ENCODE peak calls at places on chromosome 10, in five cellular contexts. One of them, this sample, is unnamed. For H3K79me2, the result is how much of the 10 kb centered on the place peaks cover.

GRCh38 chr10:30639946-30640786 is 10.6 kb upstream of the LYZL2 start:
- DNase-seq in MM.1S: peak
- DNase-seq in GM23248: peak
- DNase-seq in GM23338: peak
- DNase-seq in fibroblast of lung: peak
- DNase-seq in this sample: peak

GRCh38 chr10:128268015-128268722 is 141.9 kb upstream of the MKI67 start:
- DNase-seq in MM.1S: peak
- DNase-seq in GM23248: peak
- DNase-seq in GM23338: peak
- DNase-seq in fibroblast of lung: peak
- DNase-seq in this sample: peak

GRCh38 chr10:8060010-8060703 is 5.7 kb downstream of the GATA3 start:
- DNase-seq in MM.1S: peak
- DNase-seq in GM23248: peak
- DNase-seq in GM23338: peak
- DNase-seq in fibroblast of lung: no peak
- DNase-seq in this sample: peak

GRCh38 chr10:3324572-3324971 is 152.0 kb upstream of the PITRM1 start:
- DNase-seq in MM.1S: no peak
- DNase-seq in GM23248: peak
- DNase-seq in GM23338: no peak
- DNase-seq in fibroblast of lung: no peak
- DNase-seq in this sample: no peak

GRCh38 chr10:97539523-97540200 is 32.9 kb upstream of the ANKRD2 start:
- DNase-seq in MM.1S: no peak
- DNase-seq in GM23248: peak
- DNase-seq in GM23338: peak
- DNase-seq in fibroblast of lung: peak
- DNase-seq in this sample: no peak

GRCh38 chr10:88080213-88080612 is 216.8 kb downstream of the PTEN start:
- DNase-seq in MM.1S: peak
- DNase-seq in GM23248: peak
- DNase-seq in GM23338: peak
- DNase-seq in fibroblast of lung: peak
- DNase-seq in this sample: peak

GRCh38 chr10:93071674-93072224 is 1.9 kb upstream of the CYP26A1 start:
- DNase-seq in MM.1S: peak
- DNase-seq in GM23248: peak
- DNase-seq in GM23338: peak
- DNase-seq in fibroblast of lung: no peak
- DNase-seq in this sample: no peak

GRCh38 chr10:26840938-26841732 is 19.6 kb downstream of the ABI1 start:
- DNase-seq in MM.1S: peak
- DNase-seq in GM23248: no peak
- DNase-seq in GM23338: no peak
- DNase-seq in fibroblast of lung: no peak
- DNase-seq in this sample: no peak

GRCh38 chr10:109205929-109206585 is 717.3 kb downstream of the XPNPEP1 start:
- DNase-seq in MM.1S: no peak
- DNase-seq in GM23248: peak
- DNase-seq in GM23338: no peak
- DNase-seq in fibroblast of lung: peak
- DNase-seq in this sample: no peak

GRCh38 chr10:113047605-113047962 is 97.5 kb downstream of the TCF7L2 start:
- DNase-seq in MM.1S: no peak
- DNase-seq in GM23248: no peak
- DNase-seq in GM23338: no peak
- DNase-seq in fibroblast of lung: peak
- DNase-seq in this sample: no peak
- H3K79me2 ChIP-seq in MM.1S: under half
- H3K79me2 ChIP-seq in GM23248: half or more
- H3K79me2 ChIP-seq in GM23338: half or more
- H3K79me2 ChIP-seq in fibroblast of lung: under half
- H3K79me2 ChIP-seq in this sample: under half

DNA sequence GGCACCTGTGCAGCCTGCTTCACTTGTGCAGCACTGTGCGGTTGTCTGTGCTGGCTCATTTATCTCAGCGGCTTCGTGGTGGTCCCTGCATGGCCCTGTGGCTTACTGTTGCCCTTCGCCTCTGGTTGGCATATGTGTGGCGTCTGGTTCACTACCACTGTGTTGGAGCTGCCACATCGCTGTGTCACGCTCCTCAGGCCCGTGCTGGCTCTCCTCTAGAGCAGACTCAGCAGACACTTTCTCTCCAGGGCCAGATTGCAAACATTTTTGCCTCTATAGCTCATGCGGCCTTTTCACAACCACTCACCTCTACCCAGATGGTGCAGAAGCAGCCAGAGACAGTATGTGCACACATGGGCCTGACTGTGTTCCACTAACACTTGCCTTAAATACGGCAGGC is 37.9 kb downstream of the PPP2R2D start:
- DNase-seq in MM.1S: no peak
- DNase-seq in GM23248: no peak
- DNase-seq in GM23338: no peak
- DNase-seq in fibroblast of lung: no peak
- DNase-seq in this sample: no peak
- H3K79me2 ChIP-seq in MM.1S: under half
- H3K79me2 ChIP-seq in GM23248: half or more
- H3K79me2 ChIP-seq in GM23338: half or more
- H3K79me2 ChIP-seq in fibroblast of lung: under half
- H3K79me2 ChIP-seq in this sample: under half

GRCh38 chr10:35501923-35502322 is 103.2 kb upstream of the GJD4 start:
- DNase-seq in MM.1S: no peak
- DNase-seq in GM23248: no peak
- DNase-seq in GM23338: peak
- DNase-seq in fibroblast of lung: no peak
- DNase-seq in this sample: no peak

GRCh38 chr10:35504132-35504531 is 101.0 kb upstream of the GJD4 start:
- DNase-seq in MM.1S: no peak
- DNase-seq in GM23248: no peak
- DNase-seq in GM23338: no peak
- DNase-seq in fibroblast of lung: no peak
- DNase-seq in this sample: no peak

GRCh38 chr10:35505241-35505873 is 99.8 kb upstream of the GJD4 start:
- DNase-seq in MM.1S: no peak
- DNase-seq in GM23248: no peak
- DNase-seq in GM23338: no peak
- DNase-seq in fibroblast of lung: no peak
- DNase-seq in this sample: no peak

GRCh38 chr10:35502697-35503096 is 102.4 kb upstream of the GJD4 start:
- DNase-seq in MM.1S: no peak
- DNase-seq in GM23248: no peak
- DNase-seq in GM23338: no peak
- DNase-seq in fibroblast of lung: no peak
- DNase-seq in this sample: no peak

GRCh38 chr10:35503548-35503947 is 101.6 kb upstream of the GJD4 start:
- DNase-seq in MM.1S: no peak
- DNase-seq in GM23248: no peak
- DNase-seq in GM23338: no peak
- DNase-seq in fibroblast of lung: no peak
- DNase-seq in this sample: no peak
- H3K79me2 ChIP-seq in MM.1S: under half
- H3K79me2 ChIP-seq in GM23248: half or more
- H3K79me2 ChIP-seq in GM23338: under half
- H3K79me2 ChIP-seq in fibroblast of lung: under half
- H3K79me2 ChIP-seq in this sample: under half

DNA sequence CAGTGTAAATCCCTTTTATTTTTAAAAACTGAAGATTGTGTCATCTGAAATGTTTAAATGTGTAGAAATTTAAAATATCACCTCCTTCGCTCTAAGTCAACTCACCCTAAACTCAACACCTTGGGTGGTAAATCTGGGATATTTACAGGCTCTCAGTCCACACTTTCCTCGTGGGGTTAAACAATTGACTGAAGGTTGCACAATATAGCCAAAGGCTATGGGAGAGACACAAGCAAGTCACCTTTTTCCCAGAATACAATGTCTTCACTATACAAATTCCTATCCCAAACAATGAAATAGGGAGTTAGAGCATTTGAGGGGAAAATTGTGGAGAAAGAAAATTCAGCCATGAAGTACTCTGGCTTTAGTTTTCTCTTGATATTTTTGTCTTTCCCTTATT is 32.7 kb upstream of the MAT1A start:
- DNase-seq in MM.1S: no peak
- DNase-seq in GM23248: no peak
- DNase-seq in GM23338: no peak
- DNase-seq in fibroblast of lung: no peak
- DNase-seq in this sample: no peak
- H3K79me2 ChIP-seq in MM.1S: under half
- H3K79me2 ChIP-seq in GM23248: under half
- H3K79me2 ChIP-seq in GM23338: under half
- H3K79me2 ChIP-seq in fibroblast of lung: under half
- H3K79me2 ChIP-seq in this sample: under half

DNA sequence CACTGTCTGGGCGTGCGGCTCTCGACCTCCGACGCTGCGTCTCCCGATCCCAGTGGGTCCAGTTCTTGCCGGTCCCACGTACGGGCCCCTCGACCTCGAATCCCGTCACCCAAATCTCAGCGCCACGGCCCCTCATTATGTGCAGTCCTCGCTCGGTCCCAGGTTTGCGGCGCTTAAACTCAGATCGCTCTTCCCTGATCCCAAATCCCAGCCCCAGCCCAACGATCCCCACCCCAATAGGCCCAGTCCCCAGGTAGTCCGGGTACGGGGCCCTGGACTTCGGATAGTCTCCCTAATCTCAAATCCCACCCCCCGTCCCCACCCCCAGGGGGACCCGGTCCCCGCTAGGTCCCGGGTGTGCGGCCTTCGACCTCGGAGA is 666 bp downstream of the HNRNPF start:
- DNase-seq in MM.1S: no peak
- DNase-seq in GM23248: no peak
- DNase-seq in GM23338: peak
- DNase-seq in fibroblast of lung: no peak
- DNase-seq in this sample: no peak
- H3K79me2 ChIP-seq in MM.1S: half or more
- H3K79me2 ChIP-seq in GM23248: half or more
- H3K79me2 ChIP-seq in GM23338: half or more
- H3K79me2 ChIP-seq in fibroblast of lung: half or more
- H3K79me2 ChIP-seq in this sample: half or more